ENCODE peak calls at places on chromosomes 13 and 19, in seven cellular contexts. M is OCI-LY7, H is adrenal gland, O is astrocyte, W is endothelial cell, K is gastrocnemius medialis, I is ascending aorta. N is an unnamed sample.

GRCh38 chr19:45187421-45188100 is 9.0 kb downstream of the BLOC1S3 start:
- DNase-seq in M (peak), H (no peak), O (no peak), W (no peak), K (no peak), I (no peak), N (peak)

GRCh38 chr19:45693168-45693788 is 812 bp downstream of the QPCTL start:
- DNase-seq in M (peak), H (peak), O (peak), W (peak), K (peak), I (peak), N (peak)

GRCh38 chr19:47389150-47389556 is 30.2 kb downstream of the MEIS3 start:
- DNase-seq in M (no peak), H (peak), O (no peak), W (no peak), K (no peak), I (peak), N (no peak)

GRCh38 chr19:32868206-32868950 is 1.2 kb downstream of the SLC7A9 start:
- DNase-seq in M (no peak), H (no peak), O (no peak), W (no peak), K (no peak), I (no peak), N (no peak)

GRCh38 chr13:78786399-78786879 is 127.5 kb upstream of the OBI1 start:
- DNase-seq in M (no peak), H (no peak), O (no peak), W (no peak), K (no peak), I (no peak), N (no peak)

GRCh38 chr13:37476874-37477273 is 121.7 kb downstream of the POSTN start:
- DNase-seq in M (no peak), H (no peak), O (peak), W (no peak), K (no peak), I (no peak), N (no peak)

GRCh38 chr19:49119411-49120324 is at the start of gene PPFIA3:
- DNase-seq in M (no peak), H (peak), O (peak), W (peak), K (peak), I (peak), N (no peak)

GRCh38 chr13:108921238-108921637 is 291.8 kb downstream of the MYO16 start:
- DNase-seq in M (no peak), H (no peak), O (no peak), W (no peak), K (no peak), I (no peak), N (no peak)

GRCh38 chr13:103288114-103288513 is 221.9 kb upstream of the SLC10A2 start:
- DNase-seq in M (no peak), H (no peak), O (no peak), W (no peak), K (no peak), I (no peak), N (no peak)

GRCh38 chr19:55465460-55466245 is 1.1 kb upstream of the C19orf85 start:
- DNase-seq in M (no peak), H (no peak), O (no peak), W (no peak), K (no peak), I (no peak), N (no peak)

GRCh38 chr19:41575998-41576397 is at the start of gene CEACAM21:
- DNase-seq in M (peak), H (peak), O (no peak), W (no peak), K (peak), I (no peak), N (peak)

GRCh38 chr13:51370116-51370515 is 30.6 kb downstream of the SERPINE3 start:
- DNase-seq in M (no peak), H (no peak), O (no peak), W (no peak), K (no peak), I (no peak), N (no peak)

GRCh38 chr19:12783226-12783848 is 7.9 kb upstream of the JUNB start:
- DNase-seq in M (no peak), H (no peak), O (no peak), W (no peak), K (no peak), I (peak), N (peak)

GRCh38 chr13:48265217-48265815 is 32.3 kb downstream of the ITM2B start:
- DNase-seq in M (peak), H (no peak), O (no peak), W (no peak), K (no peak), I (no peak), N (no peak)

GRCh38 chr19:43465468-43466120 is at the start of gene LYPD3:
- DNase-seq in M (no peak), H (peak), O (no peak), W (no peak), K (no peak), I (no peak), N (no peak)

GRCh38 chr13:30808600-30808999 is 73.3 kb downstream of the ALOX5AP start:
- DNase-seq in M (no peak), H (no peak), O (no peak), W (no peak), K (no peak), I (no peak), N (no peak)

GRCh38 chr19:1941146-1942077 is at the start of gene CSNK1G2:
- DNase-seq in M (no peak), H (no peak), O (no peak), W (no peak), K (no peak), I (no peak), N (no peak)

GRCh38 chr13:28408235-28408848 is 86.6 kb downstream of the FLT1 start:
- DNase-seq in M (no peak), H (peak), O (no peak), W (peak), K (peak), I (no peak), N (no peak)

GRCh38 chr13:26011996-26012688 is 39.7 kb downstream of the SHISA2 start:
- DNase-seq in M (no peak), H (peak), O (no peak), W (no peak), K (no peak), I (no peak), N (no peak)

GRCh38 chr13:66111628-66112027 is 1118.5 kb downstream of the PCDH9 start:
- DNase-seq in M (no peak), H (no peak), O (no peak), W (no peak), K (no peak), I (no peak), N (no peak)

GRCh38 chr13:47678201-47678963 is 322.7 kb downstream of the SUCLA2 start:
- DNase-seq in M (no peak), H (no peak), O (peak), W (no peak), K (no peak), I (no peak), N (no peak)

GRCh38 chr13:99496322-99497142 is 4.7 kb upstream of the TM9SF2 start:
- DNase-seq in M (no peak), H (peak), O (peak), W (no peak), K (peak), I (peak), N (no peak)

GRCh38 chr13:69676286-69676685 is 431.3 kb upstream of the ATXN8OS start:
- DNase-seq in M (no peak), H (no peak), O (no peak), W (no peak), K (no peak), I (no peak), N (no peak)

GRCh38 chr19:39765091-39766076 is 13.3 kb upstream of the LEUTX start:
- DNase-seq in M (peak), H (peak), O (peak), W (peak), K (peak), I (no peak), N (no peak)

GRCh38 chr13:72567566-72567965 is 159.9 kb downstream of the MZT1 start:
- DNase-seq in M (no peak), H (no peak), O (no peak), W (no peak), K (no peak), I (no peak), N (no peak)

GRCh38 chr19:3482507-3483225 is 575 bp downstream of the SMIM44 start:
- DNase-seq in M (no peak), H (no peak), O (no peak), W (no peak), K (no peak), I (no peak), N (no peak)

GRCh38 chr19:40178756-40179155 is 12.5 kb upstream of the MAP3K10 start:
- DNase-seq in M (no peak), H (no peak), O (no peak), W (no peak), K (no peak), I (no peak), N (no peak)

GRCh38 chr19:24003537-24003936 is 83.5 kb upstream of the ZNF254 start:
- DNase-seq in M (no peak), H (no peak), O (no peak), W (no peak), K (no peak), I (no peak), N (peak)

GRCh38 chr13:23087884-23088283 is 92.9 kb upstream of the SGCG start:
- DNase-seq in M (peak), H (peak), O (no peak), W (peak), K (no peak), I (no peak), N (peak)

GRCh38 chr13:94683426-94683825 is 28.9 kb downstream of the SOX21 start:
- DNase-seq in M (no peak), H (no peak), O (no peak), W (no peak), K (no peak), I (no peak), N (no peak)

GRCh38 chr19:38134538-38135149 is 89.4 kb downstream of the DPF1 start:
- DNase-seq in M (peak), H (peak), O (no peak), W (peak), K (peak), I (no peak), N (peak)

GRCh38 chr13:30045916-30046704 is 195.7 kb upstream of the UBL3 start:
- DNase-seq in M (no peak), H (no peak), O (peak), W (no peak), K (no peak), I (no peak), N (no peak)

GRCh38 chr19:49335071-49335783 is at the start of gene CD37:
- DNase-seq in M (peak), H (no peak), O (no peak), W (no peak), K (no peak), I (peak), N (peak)

GRCh38 chr13:104043184-104043583 is 977.0 kb upstream of the SLC10A2 start:
- DNase-seq in M (no peak), H (no peak), O (peak), W (no peak), K (no peak), I (no peak), N (no peak)

GRCh38 chr19:53237114-53237777 is 17.4 kb downstream of the ZNF677 start:
- DNase-seq in M (no peak), H (no peak), O (no peak), W (no peak), K (no peak), I (no peak), N (no peak)

GRCh38 chr19:1618157-1619093 is 13.2 kb upstream of the UQCR11 start:
- DNase-seq in M (peak), H (peak), O (no peak), W (peak), K (no peak), I (no peak), N (peak)

DNA sequence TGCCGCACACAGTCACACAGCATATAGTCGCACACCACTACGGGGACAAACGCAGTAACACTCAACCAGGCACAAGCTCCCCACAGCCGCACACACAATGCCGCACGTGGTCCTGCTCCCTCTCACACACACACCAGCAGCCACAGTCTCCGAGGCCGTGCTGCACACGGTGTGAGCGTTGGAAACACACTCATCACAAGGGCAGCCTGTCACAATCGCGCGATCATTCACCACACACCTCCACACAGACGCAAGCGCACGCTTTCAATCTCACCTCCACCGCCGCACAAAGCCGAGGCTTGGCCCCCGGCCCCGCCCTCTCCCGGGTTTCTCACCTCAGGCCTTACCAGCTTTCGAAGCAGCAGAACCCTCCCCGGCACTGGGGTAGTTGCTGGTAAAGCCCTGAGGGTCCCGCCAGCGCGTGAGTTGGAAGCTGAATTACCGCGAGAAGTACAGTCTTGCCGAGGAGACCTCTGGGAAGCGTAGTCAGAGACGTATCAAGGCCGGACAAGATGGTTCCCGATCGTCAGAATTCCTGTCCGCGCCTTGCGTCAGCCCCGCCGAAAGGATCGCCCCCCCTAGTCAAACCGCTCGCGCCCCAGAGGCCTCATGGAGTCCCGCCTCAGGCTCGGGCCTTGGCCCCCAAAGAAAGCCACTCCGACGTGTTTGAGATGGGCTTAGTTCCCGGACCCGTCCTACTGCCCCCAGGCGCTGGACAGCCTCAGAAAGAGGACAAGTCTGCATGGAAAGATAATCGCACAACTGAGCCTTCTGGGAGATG is at the start of gene ZNF566:
- DNase-seq in M (peak), H (peak), O (peak), W (peak), K (peak), I (peak), N (peak)
- TF ChIP-seq CTCF in M (no peak), H (no peak), O (no peak), W (no peak), K (no peak), I (no peak), N (no peak)

DNA sequence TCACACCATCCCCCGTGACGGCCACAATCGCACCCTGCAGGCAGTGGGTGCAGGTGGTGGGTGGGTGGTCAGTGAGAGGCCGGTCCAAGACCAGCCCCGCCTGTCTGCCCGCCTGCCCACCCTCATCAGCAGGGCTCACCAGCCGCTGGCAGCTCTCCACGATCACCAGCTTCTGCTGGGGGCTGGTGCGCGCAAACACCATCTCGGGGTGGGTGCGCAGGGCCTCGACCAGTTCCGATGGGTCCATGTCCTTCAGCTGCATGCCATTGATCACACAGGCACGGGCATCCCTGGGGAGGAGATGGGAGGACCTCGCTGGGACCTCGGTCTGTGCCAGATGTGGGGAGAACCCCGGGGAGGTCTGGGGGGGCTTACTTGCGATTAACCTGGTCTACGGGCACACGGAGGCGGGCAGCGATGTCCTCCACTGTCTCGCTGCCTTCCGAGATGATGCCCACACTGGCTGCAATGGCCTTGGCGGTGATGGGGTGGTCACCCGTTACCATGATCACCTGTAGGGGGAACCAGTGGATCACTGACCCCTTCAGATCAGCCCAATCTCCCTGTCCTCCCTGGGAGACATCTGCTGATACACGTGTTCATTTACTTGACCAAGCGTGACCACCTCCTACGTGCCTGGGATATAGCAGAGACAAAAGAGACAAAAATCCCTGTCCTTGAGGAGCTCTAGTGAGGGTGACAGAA is 8.0 kb downstream of the ATP4A start:
- DNase-seq in M (peak), H (no peak), O (no peak), W (peak), K (no peak), I (no peak), N (peak)
- TF ChIP-seq CTCF in M (peak), H (no peak), O (peak), W (no peak), K (no peak), I (no peak), N (no peak)

GRCh38 chr13:50267917-50268316 is 252.7 kb downstream of the KCNRG start:
- DNase-seq in M (no peak), H (peak), O (no peak), W (no peak), K (no peak), I (no peak), N (no peak)

GRCh38 chr13:50274181-50274580 is 258.9 kb downstream of the KCNRG start:
- DNase-seq in M (no peak), H (no peak), O (no peak), W (no peak), K (no peak), I (no peak), N (no peak)

GRCh38 chr13:50268500-50268899 is 253.3 kb downstream of the KCNRG start:
- DNase-seq in M (no peak), H (no peak), O (no peak), W (no peak), K (no peak), I (no peak), N (no peak)
- TF ChIP-seq CTCF in M (peak), H (no peak), O (no peak), W (no peak), K (no peak), I (no peak), N (no peak)

DNA sequence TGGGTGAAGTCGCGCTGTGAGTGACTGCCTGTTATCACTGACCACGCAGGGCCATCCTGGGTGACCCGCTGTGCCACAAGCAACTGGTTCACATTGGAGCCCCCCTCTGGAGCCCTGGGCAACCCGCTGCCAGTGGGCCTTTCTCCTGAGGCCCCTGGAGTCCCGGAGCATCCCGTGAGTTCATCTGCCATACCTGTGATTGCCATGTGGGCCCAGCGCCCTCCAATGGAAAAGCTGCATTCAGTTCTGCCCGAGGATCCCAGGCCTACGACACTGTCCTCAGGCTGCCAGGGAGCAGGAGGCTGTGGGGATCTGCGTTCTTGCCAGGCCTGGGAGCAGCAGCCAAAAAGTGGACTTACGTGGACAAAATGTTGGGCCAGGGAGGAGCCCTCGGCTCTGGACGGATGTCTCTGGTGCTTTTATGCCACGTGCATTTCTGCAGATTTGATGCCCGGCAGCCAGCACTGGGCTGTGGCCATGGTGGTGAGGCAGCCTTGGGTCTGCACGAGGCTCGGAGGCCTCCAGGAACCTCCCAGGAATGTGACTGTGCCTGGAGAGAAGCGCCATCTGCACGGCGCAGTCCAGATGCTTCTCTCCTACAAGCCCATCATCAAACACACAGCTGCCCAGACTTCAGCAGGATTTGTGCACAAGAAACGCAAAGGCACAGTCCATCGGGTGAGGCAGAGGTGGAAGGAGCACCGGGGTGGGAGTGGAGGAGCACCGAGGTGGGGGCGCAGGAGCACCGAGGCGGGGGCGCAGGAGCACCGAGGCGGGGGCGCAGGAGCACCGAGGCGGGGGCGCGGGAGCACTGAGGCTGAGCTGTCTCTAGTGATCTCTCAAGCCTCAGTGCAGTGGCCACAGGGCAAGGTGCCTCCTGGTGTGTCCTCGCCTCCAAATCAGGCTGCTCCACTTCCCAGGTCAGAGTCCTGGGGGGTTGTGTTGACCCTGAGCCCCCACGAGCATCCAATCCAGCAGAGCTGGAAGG is 44.0 kb downstream of the C13orf46 start:
- DNase-seq in M (no peak), H (no peak), O (no peak), W (no peak), K (peak), I (peak), N (no peak)
- TF ChIP-seq CTCF in M (no peak), H (no peak), O (no peak), W (no peak), K (no peak), I (no peak), N (no peak)

DNA sequence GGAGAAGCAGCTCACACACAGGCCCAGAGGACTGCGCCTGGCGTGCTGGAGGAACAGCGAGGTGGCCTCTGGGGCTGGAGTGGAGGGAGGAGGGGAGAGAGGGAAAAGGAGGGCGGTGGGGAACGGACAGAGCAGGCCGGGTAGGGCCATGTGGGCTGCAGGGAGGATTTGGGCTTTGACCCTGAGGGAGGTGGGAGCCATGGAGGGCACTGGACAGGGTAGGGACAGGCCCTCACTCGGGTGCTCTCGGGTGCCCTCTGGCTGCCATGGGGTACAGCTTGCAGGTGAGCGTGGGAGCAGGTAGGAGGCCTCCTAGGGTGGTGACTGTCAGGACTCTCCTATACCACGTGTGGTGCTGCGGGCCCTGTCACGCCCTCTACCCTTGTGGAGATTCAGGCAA is 22.8 kb downstream of the PLIN4 start:
- DNase-seq in M (peak), H (no peak), O (no peak), W (no peak), K (no peak), I (no peak), N (no peak)
- TF ChIP-seq CTCF in M (peak), H (no peak), O (no peak), W (no peak), K (no peak), I (no peak), N (no peak)